ENCODE peak calls at places on chromosomes 1 and 21, in four cellular contexts. T is posterior vena cava, D is H54, Z is PC-3. F is an unnamed sample.
A peak's percentile ranks its signal among the peaks of the same experiment; 100 is the strongest.

GRCh38 chr1:23752909-23753308 is 9.6 kb downstream of the ELOA start:
- DNase-seq in D (no peak), T (no peak), Z (no peak), F (no peak)

GRCh38 chr21:33067457-33067856 is 2.5 kb upstream of the OLIG1 start:
- DNase-seq in D (no peak), T (no peak), Z (no peak), F (no peak)

GRCh38 chr1:172781513-172782140 is 122.7 kb downstream of the FASLG start:
- DNase-seq in D (no peak), Z (no peak), T (no peak), F (no peak)

GRCh38 chr21:34892196-34892595 is 156.9 kb downstream of the RUNX1 start:
- DNase-seq in Z (no peak), D (peak; percentile 36), T (no peak), F (no peak)

GRCh38 chr1:76006234-76006633 is 68.3 kb upstream of the ST6GALNAC3 start:
- DNase-seq in D (no peak), T (no peak), Z (peak; percentile 65), F (no peak)

GRCh38 chr1:112743174-112744018 is 28.3 kb upstream of the PPM1J start:
- DNase-seq in Z (no peak), T (no peak), D (no peak), F (no peak)

GRCh38 chr1:115179397-115179835 is 90.1 kb upstream of the TSPAN2 start:
- DNase-seq in D (peak; percentile 63), T (no peak), Z (peak; percentile 95), F (no peak)

GRCh38 chr1:151399890-151400235 is 490 bp downstream of the PSMB4 start:
- DNase-seq in D (peak; percentile 35), T (no peak), Z (no peak), F (no peak)

GRCh38 chr1:178650950-178651461 is 74.0 kb upstream of the RALGPS2 start:
- DNase-seq in D (no peak), Z (peak; percentile 85), T (no peak), F (no peak)